ENCODE peak calls at places on chromosome 20, in seven cellular contexts. R is K562, P is A549, L is tibial nerve, E is ovary, D is stomach, A is transverse colon. Y is an unnamed sample.
A peak's percentile ranks its signal among the peaks of the same experiment; 100 is the strongest.

GRCh38 chr20:44102582-44102981 is 84.4 kb downstream of the JPH2 start:
- DNase-seq in R (no peak), P (no peak), L (no peak), E (no peak), D (no peak), A (no peak), Y (no peak)

GRCh38 chr20:62370807-62371587 is 3.9 kb upstream of the LAMA5 start:
- DNase-seq in R (no peak), P (no peak), L (no peak), E (no peak), D (peak; percentile 49), A (no peak), Y (no peak)

GRCh38 chr20:48157970-48158369 is 372.7 kb upstream of the SULF2 start:
- DNase-seq in R (no peak), P (no peak), L (no peak), E (peak; percentile 73), D (no peak), A (no peak), Y (no peak)

GRCh38 chr20:45611054-45611453 is 18.5 kb upstream of the WFDC10A start:
- DNase-seq in R (no peak), P (no peak), L (no peak), E (no peak), D (no peak), A (no peak), Y (no peak)

GRCh38 chr20:18728165-18728866 is 85.3 kb upstream of the SCP2D1 start:
- DNase-seq in R (no peak), P (no peak), L (no peak), E (no peak), D (no peak), A (no peak), Y (no peak)

GRCh38 chr20:37364927-37365272 is 19.0 kb downstream of the SRC start:
- DNase-seq in R (no peak), P (no peak), L (no peak), E (no peak), D (no peak), A (no peak), Y (peak; percentile 38)

GRCh38 chr20:37615507-37616425 is 78.1 kb upstream of the CTNNBL1 start:
- DNase-seq in R (peak; percentile 71), P (peak; percentile 71), L (peak; percentile 19), E (no peak), D (peak; percentile 55), A (peak; percentile 44), Y (no peak)

GRCh38 chr20:9161308-9161707 is 92.4 kb downstream of the PLCB4 start:
- DNase-seq in R (no peak), P (no peak), L (no peak), E (no peak), D (peak; percentile 30), A (no peak), Y (no peak)

GRCh38 chr20:63829598-63829942 is 1.5 kb downstream of the ZBTB46 start:
- DNase-seq in R (no peak), P (no peak), L (no peak), E (no peak), D (no peak), A (no peak), Y (no peak)

GRCh38 chr20:41052742-41053419 is 24.3 kb downstream of the TOP1 start:
- DNase-seq in R (no peak), P (no peak), L (no peak), E (no peak), D (no peak), A (peak; percentile 24), Y (no peak)

GRCh38 chr20:8129211-8129986 is 2.7 kb upstream of the PLCB1 start:
- DNase-seq in R (no peak), P (no peak), L (no peak), E (no peak), D (no peak), A (no peak), Y (peak; percentile 78)

GRCh38 chr20:52999040-52999439 is 26.9 kb downstream of the TSHZ2 start:
- DNase-seq in R (no peak), P (no peak), L (no peak), E (no peak), D (no peak), A (no peak), Y (no peak)

GRCh38 chr20:53001502-53002301 is 29.5 kb downstream of the TSHZ2 start:
- DNase-seq in R (no peak), P (no peak), L (no peak), E (no peak), D (no peak), A (no peak), Y (no peak)

GRCh38 chr20:53002786-53003185 is 30.6 kb downstream of the TSHZ2 start:
- DNase-seq in R (no peak), P (no peak), L (no peak), E (no peak), D (no peak), A (no peak), Y (no peak)

GRCh38 chr20:53004267-53004813 is 32.2 kb downstream of the TSHZ2 start:
- DNase-seq in R (no peak), P (no peak), L (no peak), E (no peak), D (no peak), A (no peak), Y (no peak)

DNA sequence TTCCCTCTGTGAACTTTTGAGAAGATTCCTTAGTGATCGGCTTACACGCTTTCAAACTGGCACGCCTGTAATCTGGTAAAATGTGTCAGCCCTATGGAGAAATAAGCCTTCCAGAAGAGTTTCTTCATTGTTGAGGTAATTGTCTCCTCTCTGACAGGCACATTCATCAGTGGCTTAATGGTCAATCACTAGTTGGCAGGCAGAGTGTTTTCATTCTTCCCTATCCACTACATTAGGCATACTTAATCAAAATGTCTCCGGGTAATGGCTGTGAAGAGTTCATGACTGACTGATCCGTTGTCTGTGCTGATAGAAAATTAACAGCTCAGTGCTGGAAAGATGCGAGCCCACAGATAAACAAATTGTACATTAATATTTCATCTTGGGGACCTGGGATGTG is 31.3 kb downstream of the TSHZ2 start:
- DNase-seq in R (no peak), P (no peak), L (no peak), E (no peak), D (no peak), A (no peak), Y (no peak)
- H3K4me1 ChIP-seq in R (no peaks in the 10 kb centered on the region), P (no peaks in the 10 kb centered on the region), L (no peaks in the 10 kb centered on the region), E (peaks cover 7% of the 10 kb centered on the region), D (no peaks in the 10 kb centered on the region), A (no peaks in the 10 kb centered on the region), Y (no peaks in the 10 kb centered on the region)

GRCh38 chr20:5074050-5074674 is 45.6 kb downstream of the PCNA start:
- DNase-seq in R (no peak), P (no peak), L (no peak), E (no peak), D (no peak), A (no peak), Y (no peak)
- TF ChIP-seq EP300 in R (no peak), P (no peak), L (no peak), E (no peak), D (no peak), A (no peak), Y (no peak)

GRCh38 chr20:10855778-10856177 is 182.0 kb upstream of the JAG1 start:
- DNase-seq in R (no peak), P (no peak), L (no peak), E (no peak), D (no peak), A (no peak), Y (no peak)

GRCh38 chr20:10861086-10861485 is 187.3 kb upstream of the JAG1 start:
- DNase-seq in R (no peak), P (no peak), L (no peak), E (no peak), D (no peak), A (no peak), Y (no peak)

GRCh38 chr20:10856237-10856636 is 182.4 kb upstream of the JAG1 start:
- DNase-seq in R (no peak), P (no peak), L (no peak), E (no peak), D (peak; percentile 27), A (peak; percentile 49), Y (no peak)

GRCh38 chr20:10855031-10855430 is 181.2 kb upstream of the JAG1 start:
- DNase-seq in R (no peak), P (no peak), L (no peak), E (no peak), D (no peak), A (no peak), Y (no peak)

GRCh38 chr20:10857362-10858070 is 183.7 kb upstream of the JAG1 start:
- DNase-seq in R (no peak), P (peak; percentile 74), L (no peak), E (no peak), D (no peak), A (peak; percentile 59), Y (no peak)
- H3K27ac ChIP-seq in R (no peak overlapping the region), P (peak overlapping the region; percentile 82), L (peak overlapping the region; percentile 43), E (no peak overlapping the region), D (no peak overlapping the region), A (peak overlapping the region; percentile 69), Y (no peak overlapping the region)

GRCh38 chr20:21513881-21514540 is at the start of gene NKX2-2:
- DNase-seq in R (no peak), P (no peak), L (no peak), E (no peak), D (no peak), A (no peak), Y (no peak)
- H3K4me1 ChIP-seq in R (peaks cover 6% of the 10 kb centered on the region), P (peaks cover 36% of the 10 kb centered on the region), L (peaks cover 40% of the 10 kb centered on the region), E (peaks cover 10% of the 10 kb centered on the region), D (peaks cover 82% of the 10 kb centered on the region), A (peaks cover 12% of the 10 kb centered on the region), Y (peaks cover 72% of the 10 kb centered on the region)

GRCh38 chr20:33731693-33732165 is at the start of gene ZNF341:
- DNase-seq in R (peak; percentile 88), P (peak; percentile 55), L (peak; percentile 71), E (peak; percentile 96), D (peak; percentile 91), A (peak; percentile 91), Y (peak; percentile 93)

GRCh38 chr20:33729101-33729500 is 2.7 kb upstream of the ZNF341 start:
- DNase-seq in R (no peak), P (no peak), L (no peak), E (no peak), D (no peak), A (no peak), Y (no peak)

GRCh38 chr20:33733654-33734576 is 2.1 kb downstream of the ZNF341 start:
- DNase-seq in R (no peak), P (peak; percentile 71), L (no peak), E (peak; percentile 50), D (peak; percentile 32), A (peak; percentile 69), Y (peak; percentile 68)

GRCh38 chr20:33730946-33731692 is 677 bp upstream of the ZNF341 start:
- DNase-seq in R (no peak), P (no peak), L (no peak), E (no peak), D (no peak), A (no peak), Y (no peak)

DNA sequence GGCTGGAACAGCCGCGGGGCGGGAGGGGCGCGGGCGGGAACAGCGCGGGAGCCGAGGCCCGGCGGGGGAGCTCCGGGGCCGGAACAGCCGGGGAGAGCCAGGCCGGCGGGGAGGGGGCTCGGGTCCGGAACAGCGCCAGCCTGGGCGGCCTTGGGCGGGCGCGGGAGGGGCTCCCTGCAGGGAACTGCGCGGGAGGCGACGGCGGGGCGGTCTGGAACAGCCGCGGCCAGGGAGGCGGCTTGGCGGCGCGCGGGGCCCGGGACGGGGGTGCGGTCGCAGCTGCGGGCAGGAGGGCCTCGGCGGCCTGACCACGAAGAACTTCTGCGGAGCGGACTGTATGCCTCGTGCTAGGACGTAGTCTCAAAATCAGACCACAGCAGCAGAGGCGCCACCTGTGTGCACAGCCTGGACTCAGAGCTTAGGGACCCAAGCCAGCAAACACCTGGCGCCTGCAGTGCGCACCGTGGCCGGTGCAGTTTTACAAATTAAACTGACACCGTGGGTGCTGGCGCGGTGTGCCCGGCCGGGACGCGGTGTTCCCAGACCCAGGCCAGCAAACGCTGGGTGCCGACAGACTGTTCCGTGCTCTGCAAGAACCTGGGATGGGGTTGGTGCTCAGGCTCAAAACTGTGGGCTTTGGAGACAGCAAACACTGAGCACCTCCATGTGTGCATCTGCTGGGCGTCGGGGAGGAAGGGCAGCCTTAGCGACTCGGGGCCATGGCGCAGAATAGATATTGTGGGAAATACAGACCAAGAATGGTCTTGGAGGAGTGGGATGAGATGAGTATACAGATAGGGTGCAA is 572 bp downstream of the ZNF341 start:
- DNase-seq in R (no peak), P (peak; percentile 18), L (peak; percentile 70), E (no peak), D (peak; percentile 90), A (peak; percentile 92), Y (peak; percentile 93)
- TF ChIP-seq EP300 in R (peak; percentile 100), P (peak; percentile 57), L (no peak), E (no peak), D (peak; percentile 9), A (no peak), Y (no peak)